ENCODE peak calls at places on chromosomes 12 and 14, in five cellular contexts. A is epithelial cell of proximal tubule, X is PC-3, G is AG09309, W is uterus. U is an unnamed sample.
A peak's percentile ranks its signal among the peaks of the same experiment; 100 is the strongest.

GRCh38 chr12:3537916-3538690 is 47.1 kb downstream of the PRMT8 start:
- DNase-seq in A (no peak), X (no peak), G (no peak), W (no peak), U (no peak)

GRCh38 chr14:68796418-68797101 is 3.7 kb upstream of the ZFP36L1 start:
- DNase-seq in A (no peak), X (no peak), G (no peak), W (no peak), U (no peak)

GRCh38 chr14:28630100-28630499 is 136.5 kb upstream of the FOXG1 start:
- DNase-seq in A (no peak), X (no peak), G (no peak), W (no peak), U (no peak)

GRCh38 chr12:120997448-120997847 is 18.8 kb downstream of the C12orf43 start:
- DNase-seq in A (no peak), X (no peak), G (no peak), W (no peak), U (no peak)

GRCh38 chr12:106249411-106250135 is 1.8 kb upstream of the CKAP4 start:
- DNase-seq in A (no peak), X (no peak), G (no peak), W (no peak), U (no peak)

GRCh38 chr14:41960316-41960715 is 353.6 kb downstream of the LRFN5 start:
- DNase-seq in A (no peak), X (no peak), G (no peak), W (no peak), U (no peak)

GRCh38 chr12:124399622-124400021 is 104.7 kb downstream of the RFLNA start:
- DNase-seq in A (no peak), X (peak; percentile 51), G (no peak), W (peak; percentile 67), U (no peak)

GRCh38 chr12:120932956-120933526 is 28.9 kb upstream of the SPPL3 start:
- DNase-seq in A (no peak), X (no peak), G (no peak), W (no peak), U (no peak)

GRCh38 chr14:69081271-69081670 is 71.6 kb downstream of the DCAF5 start:
- DNase-seq in A (no peak), X (no peak), G (no peak), W (no peak), U (no peak)

GRCh38 chr12:124861492-124861891 is 2.2 kb downstream of the SCARB1 start:
- DNase-seq in A (no peak), X (peak; percentile 28), G (no peak), W (peak; percentile 29), U (no peak)

GRCh38 chr14:92973798-92974372 is 50.9 kb downstream of the CHGA start:
- DNase-seq in A (no peak), X (no peak), G (no peak), W (peak; percentile 40), U (no peak)

GRCh38 chr14:23146423-23146910 is 27.4 kb upstream of the CEBPE start:
- DNase-seq in A (no peak), X (no peak), G (no peak), W (no peak), U (no peak)

GRCh38 chr12:32854716-32855115 is 41.9 kb downstream of the PKP2 start:
- DNase-seq in A (no peak), X (no peak), G (no peak), W (no peak), U (no peak)

GRCh38 chr12:90910958-90911357 is 44.0 kb downstream of the CCER1 start:
- DNase-seq in A (no peak), X (no peak), G (no peak), W (no peak), U (no peak)

GRCh38 chr12:93704122-93704521 is 26.9 kb downstream of the CRADD start:
- DNase-seq in A (no peak), X (no peak), G (no peak), W (no peak), U (no peak)

GRCh38 chr12:64558754-64559153 is 51.5 kb upstream of the RASSF3 start:
- DNase-seq in A (no peak), X (no peak), G (no peak), W (no peak), U (no peak)

GRCh38 chr14:100898935-100899840 is 4.3 kb downstream of the RTL1 start:
- DNase-seq in A (no peak), X (no peak), G (no peak), W (no peak), U (no peak)

GRCh38 chr12:77940566-77940965 is 109.9 kb downstream of the NAV3 start:
- DNase-seq in A (no peak), X (peak; percentile 34), G (no peak), W (no peak), U (no peak)

GRCh38 chr12:90842477-90842876 is 112.5 kb downstream of the CCER1 start:
- DNase-seq in A (no peak), X (no peak), G (no peak), W (no peak), U (no peak)

DNA sequence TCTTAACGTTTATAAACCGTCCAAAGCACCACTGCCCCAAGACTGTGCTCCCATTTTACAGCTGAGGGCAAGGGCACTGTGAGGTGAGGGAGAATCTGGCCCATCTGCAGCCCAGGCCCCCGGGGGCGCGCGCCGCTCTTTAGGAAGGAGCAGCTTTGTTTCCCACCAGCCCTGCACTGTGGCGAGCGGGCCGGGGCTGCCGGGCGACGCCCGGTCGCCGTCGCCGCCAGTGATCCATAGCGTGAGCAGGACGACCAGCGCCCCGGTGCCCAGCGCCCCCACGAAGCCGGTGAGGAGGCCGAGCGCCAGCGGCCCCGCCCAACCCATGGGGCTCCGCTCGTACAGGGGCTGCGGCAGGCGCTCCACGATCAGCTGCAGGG is 34.6 kb downstream of the FIGNL2 start:
- DNase-seq in A (no peak), X (no peak), G (no peak), W (no peak), U (no peak)
- H3K4me3 ChIP-seq in A (peak overlapping the region; percentile 42), X (peak overlapping the region; percentile 61), G (peak overlapping the region; percentile 11), W (peak overlapping the region; percentile 47), U (peak overlapping the region; percentile 52)

DNA sequence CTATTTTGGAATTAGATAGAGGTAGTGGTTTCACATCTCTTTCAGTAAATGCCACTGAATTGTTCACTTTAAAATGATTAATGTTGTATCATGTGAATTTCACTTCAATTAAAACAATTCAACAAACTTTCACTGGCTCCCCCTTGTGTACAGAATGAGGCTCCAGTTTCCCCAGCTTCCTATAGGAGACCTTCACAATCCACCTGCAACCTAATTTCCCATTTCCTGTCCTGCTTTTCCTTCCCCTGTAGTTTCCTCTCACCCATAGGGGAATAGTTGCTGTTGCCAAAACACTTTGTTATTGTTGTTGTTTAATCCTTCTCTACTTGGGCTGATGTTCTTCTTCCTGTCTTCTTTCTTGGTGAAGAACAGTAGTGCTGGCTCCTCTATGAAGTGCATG is 59.8 kb downstream of the NPAS3 start:
- DNase-seq in A (peak; percentile 1), X (peak; percentile 43), G (peak; percentile 14), W (no peak), U (no peak)
- TF ChIP-seq CTCF in A (peak; percentile 74), X (peak; percentile 61), G (peak; percentile 66), W (peak; percentile 19), U (peak; percentile 43)

GRCh38 chr14:63855272-63855671 is 2.5 kb downstream of the SYNE2 start:
- DNase-seq in A (no peak), X (no peak), G (no peak), W (no peak), U (no peak)
- H3K4me3 ChIP-seq in A (peak overlapping the region; percentile 76), X (no peak overlapping the region), G (no peak overlapping the region), W (no peak overlapping the region), U (no peak overlapping the region)

GRCh38 chr12:25970916-25971674 is 12.6 kb downstream of the RASSF8 start:
- DNase-seq in A (no peak), X (no peak), G (no peak), W (peak; percentile 35), U (no peak)
- TF ChIP-seq CTCF in A (peak; percentile 40), X (peak; percentile 44), G (peak; percentile 18), W (no peak), U (peak; percentile 2)